ENCODE peak calls at places on chromosomes 13 and 19, in five cellular contexts. I, X, J, K and P are unnamed samples. For H3K27me3, the result is how much of the 10 kb centered on the place peaks cover.

GRCh38 chr19:19563348-19563848 is 25.3 kb downstream of the CILP2 start:
- DNase-seq in I (no peak), X (no peak), J (no peak), K (no peak), P (no peak)

GRCh38 chr13:48242677-48243076 is 9.7 kb downstream of the ITM2B start:
- DNase-seq in I (no peak), X (no peak), J (no peak), K (no peak), P (no peak)

GRCh38 chr13:110233181-110233641 is 73.7 kb downstream of the COL4A1 start:
- DNase-seq in I (peak), X (no peak), J (peak), K (no peak), P (no peak)

GRCh38 chr13:34853161-34853560 is 88.9 kb upstream of the NBEA start:
- DNase-seq in I (no peak), X (no peak), J (no peak), K (no peak), P (no peak)

GRCh38 chr13:21055511-21056045 is 5.8 kb downstream of the LATS2 start:
- DNase-seq in I (no peak), X (no peak), J (no peak), K (no peak), P (no peak)

GRCh38 chr13:20873348-20873747 is 29.2 kb downstream of the XPO4 start:
- DNase-seq in I (no peak), X (no peak), J (no peak), K (no peak), P (no peak)

GRCh38 chr19:16326401-16327130 is 1.9 kb downstream of the KLF2 start:
- DNase-seq in I (no peak), X (no peak), J (no peak), K (peak), P (peak)

GRCh38 chr19:58394821-58395219 is 636 bp upstream of the RNF225 start:
- DNase-seq in I (no peak), X (no peak), J (no peak), K (no peak), P (no peak)

GRCh38 chr13:113113846-113114271 is 8.3 kb downstream of the F7 start:
- DNase-seq in I (no peak), X (no peak), J (no peak), K (no peak), P (no peak)

GRCh38 chr13:49517461-49517860 is 21.7 kb downstream of the PHF11 start:
- DNase-seq in I (no peak), X (no peak), J (no peak), K (peak), P (no peak)

GRCh38 chr19:6811378-6811777 is 38.9 kb downstream of the VAV1 start:
- DNase-seq in I (no peak), X (no peak), J (no peak), K (no peak), P (no peak)

GRCh38 chr13:33351324-33351723 is 65.8 kb upstream of the STARD13 start:
- DNase-seq in I (peak), X (no peak), J (no peak), K (no peak), P (no peak)

GRCh38 chr13:114073881-114074551 is 58.4 kb downstream of the RASA3 start:
- DNase-seq in I (no peak), X (no peak), J (no peak), K (no peak), P (no peak)

GRCh38 chr13:111893607-111894443 is 173.1 kb upstream of the SOX1 start:
- DNase-seq in I (no peak), X (no peak), J (no peak), K (peak), P (no peak)

GRCh38 chr19:56110515-56111448 is 10.3 kb downstream of the ZNF787 start:
- DNase-seq in I (peak), X (no peak), J (no peak), K (no peak), P (no peak)

GRCh38 chr13:112974125-112974524 is 5.1 kb downstream of the MCF2L start:
- DNase-seq in I (no peak), X (no peak), J (no peak), K (no peak), P (no peak)

GRCh38 chr13:75739244-75739868 is 103.2 kb downstream of the LMO7 start:
- DNase-seq in I (no peak), X (no peak), J (no peak), K (no peak), P (no peak)

GRCh38 chr13:28138756-28139470 is 568 bp downstream of the PAN3 start:
- DNase-seq in I (peak), X (peak), J (peak), K (peak), P (peak)

GRCh38 chr13:110109910-110110309 is 197.0 kb downstream of the COL4A1 start:
- DNase-seq in I (peak), X (no peak), J (peak), K (no peak), P (no peak)

GRCh38 chr13:98606296-98606695 is 29.4 kb upstream of the STK24 start:
- DNase-seq in I (no peak), X (no peak), J (no peak), K (peak), P (no peak)

GRCh38 chr19:35204799-35205732 is 23.5 kb downstream of the FAM187B start:
- DNase-seq in I (peak), X (no peak), J (no peak), K (peak), P (no peak)

GRCh38 chr13:40640845-40641458 is 25.5 kb downstream of the FOXO1 start:
- DNase-seq in I (no peak), X (no peak), J (no peak), K (no peak), P (peak)
- H3K27ac ChIP-seq in I (no peak), X (no peak), J (no peak), K (peak), P (no peak)

GRCh38 chr13:25171517-25172302 is at the start of gene AMER2:
- DNase-seq in I (peak), X (no peak), J (no peak), K (peak), P (no peak)
- H3K27me3 ChIP-seq in I (under half), X (under half), J (under half), K (half or more), P (half or more)

GRCh38 chr19:15129856-15130580 is 22.8 kb downstream of the SYDE1 start:
- DNase-seq in I (peak), X (peak), J (no peak), K (no peak), P (no peak)
- TF ChIP-seq CTCF in I (peak), X (no peak), J (no peak), K (no peak), P (no peak)

DNA sequence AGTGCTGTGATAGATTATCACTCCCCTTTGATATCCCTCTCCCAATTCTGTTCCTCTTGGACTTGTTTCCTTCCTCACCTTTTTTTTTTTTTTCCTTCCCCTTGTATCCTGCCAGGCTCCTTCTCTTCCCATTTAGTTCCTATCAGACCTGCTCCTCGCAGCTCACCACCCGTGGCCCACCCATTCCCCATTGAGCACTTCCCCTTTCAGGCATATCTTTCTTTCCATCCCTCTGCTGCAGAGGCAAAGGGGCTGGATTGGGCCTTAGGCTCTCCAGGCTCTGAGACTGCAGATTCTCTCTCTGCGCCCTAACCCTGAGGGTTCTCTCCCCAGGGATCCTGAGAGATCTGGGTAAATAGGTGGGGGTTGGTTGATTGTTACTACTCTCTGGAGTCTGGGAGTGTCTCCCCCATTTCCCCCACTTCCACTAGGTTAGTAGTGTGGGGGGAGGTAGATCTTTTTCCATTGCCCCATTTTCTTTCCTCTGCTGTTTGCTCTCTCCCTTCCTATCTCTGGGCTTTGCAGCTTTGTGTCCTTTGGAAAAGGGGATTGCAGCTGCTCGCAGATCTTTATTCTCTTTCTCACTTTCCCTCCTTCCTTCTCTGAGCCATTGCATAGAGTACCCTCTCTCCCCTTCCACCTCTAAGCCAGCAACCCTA is 2.3 kb downstream of the ARHGAP35 start:
- DNase-seq in I (no peak), X (no peak), J (no peak), K (peak), P (peak)
- H3K27ac ChIP-seq in I (peak), X (peak), J (no peak), K (peak), P (no peak)

GRCh38 chr19:42658148-42658547 is 63.4 kb upstream of the CEACAM8 start:
- DNase-seq in I (no peak), X (no peak), J (no peak), K (no peak), P (no peak)

GRCh38 chr19:42655748-42656147 is 61.0 kb upstream of the CEACAM8 start:
- DNase-seq in I (peak), X (peak), J (no peak), K (no peak), P (no peak)

GRCh38 chr19:42652021-42652420 is 57.3 kb upstream of the CEACAM8 start:
- DNase-seq in I (no peak), X (no peak), J (no peak), K (no peak), P (no peak)

GRCh38 chr19:42657551-42657950 is 62.8 kb upstream of the CEACAM8 start:
- DNase-seq in I (no peak), X (no peak), J (no peak), K (no peak), P (no peak)

DNA sequence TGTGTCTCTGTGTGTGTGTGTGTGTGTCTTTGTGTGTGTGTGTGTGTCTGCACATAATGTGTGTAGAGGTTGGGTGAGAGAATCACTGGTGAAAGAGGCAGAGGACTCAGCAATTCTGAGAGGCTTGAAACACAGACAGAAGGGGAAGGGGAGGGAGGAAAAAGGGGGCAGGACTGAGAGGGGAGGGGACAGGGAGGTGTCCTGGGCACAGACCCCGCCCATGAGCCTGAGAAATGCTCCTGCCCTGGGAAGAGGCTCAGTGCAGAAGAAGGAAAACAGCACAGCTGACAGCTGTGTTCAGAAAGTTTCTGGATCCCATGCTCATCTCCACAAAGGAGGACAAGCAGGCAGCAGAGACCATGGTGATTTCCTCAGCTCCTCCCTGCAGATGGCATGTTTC is 59.1 kb upstream of the CEACAM8 start:
- DNase-seq in I (no peak), X (no peak), J (no peak), K (peak), P (no peak)
- H3K27me3 ChIP-seq in I (under half), X (under half), J (under half), K (under half), P (under half)

GRCh38 chr19:4343056-4343844 is at the start of gene MPND:
- DNase-seq in I (peak), X (peak), J (peak), K (peak), P (peak)
- TF ChIP-seq CTCF in I (peak), X (no peak), J (peak), K (peak), P (peak)

DNA sequence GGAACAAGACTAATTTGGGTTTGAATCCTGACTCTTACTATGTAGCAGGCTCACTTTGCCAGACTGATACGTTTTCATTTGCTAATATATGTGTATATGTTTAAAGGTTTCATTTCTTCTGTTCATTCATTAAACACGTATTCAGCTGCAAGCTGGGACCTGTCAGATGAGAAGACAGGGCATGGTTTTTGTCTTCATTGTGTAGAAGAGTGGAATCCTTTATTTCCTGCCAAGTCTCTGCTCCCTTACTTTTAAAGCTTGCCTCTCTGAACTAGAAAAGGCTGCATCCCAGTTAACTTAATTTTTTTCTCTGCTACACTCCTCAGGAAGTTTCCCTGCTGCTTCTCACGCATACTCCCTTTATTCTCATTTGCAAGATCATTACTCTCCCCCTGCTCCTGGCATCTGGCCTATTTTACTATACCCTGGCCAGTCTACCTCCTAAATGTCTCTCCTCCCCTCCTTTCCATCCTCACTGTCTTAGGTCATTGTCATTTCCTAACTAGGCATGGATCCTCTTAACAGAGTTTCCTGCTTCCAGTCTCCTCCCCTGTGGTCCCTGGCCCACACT is 141.0 kb upstream of the TMTC4 start:
- DNase-seq in I (no peak), X (no peak), J (no peak), K (peak), P (no peak)
- H3K27ac ChIP-seq in I (no peak), X (no peak), J (no peak), K (peak), P (no peak)

GRCh38 chr19:49425178-49425577 is at the start of gene GFY:
- DNase-seq in I (no peak), X (no peak), J (no peak), K (no peak), P (no peak)
- H3K27me3 ChIP-seq in I (half or more), X (half or more), J (half or more), K (half or more), P (half or more)

GRCh38 chr19:52690395-52691214 is 44.2 kb downstream of the ZNF611 start:
- DNase-seq in I (peak), X (peak), J (peak), K (peak), P (peak)
- TF ChIP-seq CTCF in I (peak), X (peak), J (no peak), K (peak), P (no peak)